ENCODE peak calls at places on chromosomes 4 and X, in ten cellular contexts. One of them, this sample, is unnamed.

GRCh38 chr4:132218406-132218805 is 930.7 kb upstream of the PCDH10 start:
- DNase-seq in esophagus squamous epithelium: no peak
- DNase-seq in heart left ventricle: no peak
- DNase-seq in lower leg skin: no peak
- DNase-seq in H1: no peak
- DNase-seq in A549: no peak
- DNase-seq in body of pancreas: no peak
- DNase-seq in Peyer's patch: no peak
- DNase-seq in ovary: no peak
- DNase-seq in GM12892: no peak
- DNase-seq in this sample: no peak

GRCh38 chrX:48465336-48465933 is 4.6 kb downstream of the SLC38A5 start:
- DNase-seq in GM12892: no peak
- DNase-seq in heart left ventricle: no peak
- DNase-seq in ovary: no peak
- DNase-seq in A549: no peak
- DNase-seq in Peyer's patch: no peak
- DNase-seq in body of pancreas: no peak
- DNase-seq in esophagus squamous epithelium: no peak
- DNase-seq in H1: no peak
- DNase-seq in lower leg skin: no peak
- DNase-seq in this sample: no peak

GRCh38 chrX:41480508-41481260 is 33.5 kb downstream of the NYX start:
- DNase-seq in lower leg skin: no peak
- DNase-seq in Peyer's patch: no peak
- DNase-seq in heart left ventricle: no peak
- DNase-seq in A549: no peak
- DNase-seq in H1: no peak
- DNase-seq in ovary: no peak
- DNase-seq in body of pancreas: no peak
- DNase-seq in GM12892: no peak
- DNase-seq in esophagus squamous epithelium: no peak
- DNase-seq in this sample: no peak

GRCh38 chrX:37888010-37888409 is 40.6 kb upstream of the DYNLT3 start:
- DNase-seq in heart left ventricle: no peak
- DNase-seq in GM12892: no peak
- DNase-seq in A549: no peak
- DNase-seq in esophagus squamous epithelium: no peak
- DNase-seq in lower leg skin: no peak
- DNase-seq in Peyer's patch: no peak
- DNase-seq in ovary: no peak
- DNase-seq in body of pancreas: no peak
- DNase-seq in H1: no peak
- DNase-seq in this sample: no peak

GRCh38 chrX:50456712-50457484 is 13.7 kb downstream of the DGKK start:
- DNase-seq in esophagus squamous epithelium: no peak
- DNase-seq in ovary: no peak
- DNase-seq in body of pancreas: no peak
- DNase-seq in lower leg skin: no peak
- DNase-seq in H1: no peak
- DNase-seq in A549: no peak
- DNase-seq in GM12892: no peak
- DNase-seq in Peyer's patch: no peak
- DNase-seq in heart left ventricle: no peak
- DNase-seq in this sample: no peak

GRCh38 chrX:133657455-133657854 is 242.2 kb upstream of the GPC4 start:
- DNase-seq in heart left ventricle: no peak
- DNase-seq in H1: no peak
- DNase-seq in esophagus squamous epithelium: no peak
- DNase-seq in lower leg skin: no peak
- DNase-seq in ovary: no peak
- DNase-seq in GM12892: no peak
- DNase-seq in Peyer's patch: no peak
- DNase-seq in body of pancreas: peak
- DNase-seq in A549: no peak
- DNase-seq in this sample: no peak

GRCh38 chr4:32847466-32847865 is 2127.3 kb downstream of the PCDH7 start:
- DNase-seq in heart left ventricle: no peak
- DNase-seq in ovary: no peak
- DNase-seq in body of pancreas: no peak
- DNase-seq in esophagus squamous epithelium: no peak
- DNase-seq in Peyer's patch: no peak
- DNase-seq in lower leg skin: no peak
- DNase-seq in A549: no peak
- DNase-seq in H1: no peak
- DNase-seq in GM12892: no peak
- DNase-seq in this sample: no peak

GRCh38 chr4:15162046-15162445 is 159.8 kb downstream of the CPEB2 start:
- DNase-seq in GM12892: no peak
- DNase-seq in Peyer's patch: no peak
- DNase-seq in body of pancreas: no peak
- DNase-seq in A549: no peak
- DNase-seq in heart left ventricle: no peak
- DNase-seq in lower leg skin: no peak
- DNase-seq in ovary: no peak
- DNase-seq in esophagus squamous epithelium: no peak
- DNase-seq in H1: no peak
- DNase-seq in this sample: no peak

GRCh38 chr4:125316781-125317525 is 2.2 kb downstream of the FAT4 start:
- DNase-seq in heart left ventricle: peak
- DNase-seq in lower leg skin: peak
- DNase-seq in Peyer's patch: no peak
- DNase-seq in esophagus squamous epithelium: no peak
- DNase-seq in ovary: peak
- DNase-seq in H1: no peak
- DNase-seq in GM12892: no peak
- DNase-seq in A549: peak
- DNase-seq in body of pancreas: no peak
- DNase-seq in this sample: peak

GRCh38 chr4:106287353-106287969 is 28.5 kb downstream of the TBCK start:
- DNase-seq in GM12892: no peak
- DNase-seq in body of pancreas: peak
- DNase-seq in ovary: no peak
- DNase-seq in heart left ventricle: no peak
- DNase-seq in esophagus squamous epithelium: no peak
- DNase-seq in lower leg skin: no peak
- DNase-seq in Peyer's patch: no peak
- DNase-seq in A549: peak
- DNase-seq in H1: no peak
- DNase-seq in this sample: no peak

GRCh38 chr4:90990298-90990697 is 863.1 kb downstream of the CCSER1 start:
- DNase-seq in heart left ventricle: no peak
- DNase-seq in esophagus squamous epithelium: no peak
- DNase-seq in lower leg skin: no peak
- DNase-seq in H1: no peak
- DNase-seq in GM12892: no peak
- DNase-seq in ovary: no peak
- DNase-seq in Peyer's patch: no peak
- DNase-seq in body of pancreas: no peak
- DNase-seq in A549: no peak
- DNase-seq in this sample: no peak

GRCh38 chrX:18146954-18147353 is 73.7 kb downstream of the BEND2 start:
- DNase-seq in lower leg skin: no peak
- DNase-seq in Peyer's patch: no peak
- DNase-seq in heart left ventricle: no peak
- DNase-seq in body of pancreas: no peak
- DNase-seq in A549: no peak
- DNase-seq in H1: no peak
- DNase-seq in ovary: no peak
- DNase-seq in GM12892: no peak
- DNase-seq in esophagus squamous epithelium: no peak
- DNase-seq in this sample: no peak

GRCh38 chrX:124388562-124388961 is 42.2 kb downstream of the SH2D1A start:
- DNase-seq in esophagus squamous epithelium: no peak
- DNase-seq in GM12892: no peak
- DNase-seq in body of pancreas: peak
- DNase-seq in H1: no peak
- DNase-seq in lower leg skin: no peak
- DNase-seq in Peyer's patch: peak
- DNase-seq in A549: peak
- DNase-seq in heart left ventricle: peak
- DNase-seq in ovary: peak
- DNase-seq in this sample: peak

GRCh38 chrX:106917830-106918500 is 2.2 kb upstream of the CLDN2 start:
- DNase-seq in heart left ventricle: no peak
- DNase-seq in lower leg skin: no peak
- DNase-seq in body of pancreas: peak
- DNase-seq in ovary: no peak
- DNase-seq in A549: peak
- DNase-seq in Peyer's patch: no peak
- DNase-seq in GM12892: no peak
- DNase-seq in H1: no peak
- DNase-seq in esophagus squamous epithelium: no peak
- DNase-seq in this sample: no peak

GRCh38 chr4:35972814-35973213 is 271.5 kb downstream of the ARAP2 start:
- DNase-seq in heart left ventricle: no peak
- DNase-seq in GM12892: no peak
- DNase-seq in lower leg skin: no peak
- DNase-seq in A549: no peak
- DNase-seq in H1: no peak
- DNase-seq in body of pancreas: no peak
- DNase-seq in esophagus squamous epithelium: no peak
- DNase-seq in ovary: no peak
- DNase-seq in Peyer's patch: no peak
- DNase-seq in this sample: no peak

GRCh38 chr4:24871176-24871575 is 41.7 kb downstream of the CCDC149 start:
- DNase-seq in heart left ventricle: no peak
- DNase-seq in H1: no peak
- DNase-seq in esophagus squamous epithelium: no peak
- DNase-seq in Peyer's patch: no peak
- DNase-seq in lower leg skin: no peak
- DNase-seq in body of pancreas: no peak
- DNase-seq in GM12892: no peak
- DNase-seq in A549: no peak
- DNase-seq in ovary: no peak
- DNase-seq in this sample: no peak

GRCh38 chr4:182916483-182917181 is 554 bp downstream of the DCTD start:
- DNase-seq in heart left ventricle: peak
- DNase-seq in body of pancreas: peak
- DNase-seq in lower leg skin: peak
- DNase-seq in H1: no peak
- DNase-seq in Peyer's patch: peak
- DNase-seq in ovary: peak
- DNase-seq in A549: peak
- DNase-seq in GM12892: no peak
- DNase-seq in esophagus squamous epithelium: peak
- DNase-seq in this sample: peak
- TF ChIP-seq POLR2A in heart left ventricle: no peak
- TF ChIP-seq POLR2A in body of pancreas: no peak
- TF ChIP-seq POLR2A in lower leg skin: no peak
- TF ChIP-seq POLR2A in H1: peak
- TF ChIP-seq POLR2A in Peyer's patch: no peak
- TF ChIP-seq POLR2A in ovary: no peak
- TF ChIP-seq POLR2A in A549: no peak
- TF ChIP-seq POLR2A in GM12892: peak
- TF ChIP-seq POLR2A in esophagus squamous epithelium: no peak
- TF ChIP-seq POLR2A in this sample: no peak

DNA sequence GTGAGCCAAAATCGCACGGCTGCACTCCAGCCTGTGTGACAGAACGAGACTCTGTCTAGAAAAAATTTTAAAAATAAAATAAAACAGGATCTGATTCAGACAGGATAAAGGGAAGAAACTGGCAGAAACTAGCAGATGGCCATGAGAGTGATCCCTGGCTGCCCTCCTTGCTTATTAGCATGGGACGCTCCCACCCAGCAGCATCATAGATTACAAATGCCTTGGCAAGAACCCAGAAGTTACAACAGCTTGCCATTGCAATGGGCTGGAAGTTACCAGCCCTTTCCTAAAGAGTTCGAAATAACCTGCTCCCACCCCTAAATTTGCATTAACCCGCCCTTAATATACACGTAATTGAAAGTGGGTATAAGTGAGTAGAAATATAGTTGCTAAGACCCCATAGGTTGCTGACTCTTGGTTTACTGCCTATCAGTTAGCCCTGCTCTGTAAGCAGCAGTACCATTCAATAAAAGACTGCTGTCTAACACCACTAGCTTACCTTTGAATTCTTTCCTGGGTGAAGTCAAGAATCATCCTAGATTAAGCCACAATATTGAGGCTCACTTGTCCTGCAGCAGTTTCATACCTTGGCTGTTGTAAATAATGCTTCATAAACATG is 9.1 kb upstream of the XAGE2 start:
- DNase-seq in ovary: no peak
- DNase-seq in GM12892: no peak
- DNase-seq in H1: no peak
- DNase-seq in heart left ventricle: no peak
- DNase-seq in body of pancreas: no peak
- DNase-seq in lower leg skin: no peak
- DNase-seq in Peyer's patch: no peak
- DNase-seq in esophagus squamous epithelium: no peak
- DNase-seq in A549: no peak
- DNase-seq in this sample: no peak
- TF ChIP-seq POLR2A in ovary: no peak
- TF ChIP-seq POLR2A in GM12892: no peak
- TF ChIP-seq POLR2A in H1: no peak
- TF ChIP-seq POLR2A in heart left ventricle: no peak
- TF ChIP-seq POLR2A in body of pancreas: no peak
- TF ChIP-seq POLR2A in lower leg skin: no peak
- TF ChIP-seq POLR2A in Peyer's patch: no peak
- TF ChIP-seq POLR2A in esophagus squamous epithelium: no peak
- TF ChIP-seq POLR2A in A549: no peak
- TF ChIP-seq POLR2A in this sample: no peak

DNA sequence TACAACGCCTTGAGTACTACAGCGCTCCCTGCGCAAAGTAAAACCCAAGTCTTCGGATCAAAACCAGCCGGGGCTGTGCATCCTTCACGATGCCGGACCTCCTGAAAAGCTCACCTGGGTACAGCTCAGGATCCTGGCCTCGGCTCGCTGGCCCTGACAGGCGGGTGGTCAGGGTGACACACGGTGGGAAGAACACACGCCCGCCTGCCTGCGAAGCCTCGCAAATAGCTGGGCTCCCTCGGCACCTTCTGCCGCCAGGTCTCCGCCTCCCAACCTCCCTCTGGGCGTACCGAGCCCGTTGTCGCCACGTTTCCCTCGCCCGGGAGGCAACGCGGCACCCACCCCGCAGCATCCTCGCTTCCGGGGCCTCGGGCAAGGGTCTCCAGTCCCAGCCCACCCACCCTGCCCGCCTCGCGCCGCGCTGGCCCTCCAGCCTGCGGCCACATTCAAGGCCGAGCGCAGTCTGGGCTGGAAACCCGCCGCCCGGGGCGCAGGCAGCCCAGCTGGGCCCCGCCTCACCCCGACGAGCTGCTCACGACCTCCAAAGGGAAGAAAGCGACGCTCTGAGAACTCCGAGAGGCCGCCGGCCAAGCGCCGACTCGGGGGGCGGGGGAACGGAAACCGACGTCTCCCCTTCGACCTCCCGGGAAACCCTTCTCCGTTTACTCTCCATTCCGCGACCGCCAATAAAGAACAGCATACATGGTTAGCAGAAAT is 542 bp downstream of the PPM1K start:
- DNase-seq in Peyer's patch: peak
- DNase-seq in lower leg skin: peak
- DNase-seq in GM12892: peak
- DNase-seq in H1: no peak
- DNase-seq in A549: peak
- DNase-seq in heart left ventricle: peak
- DNase-seq in body of pancreas: peak
- DNase-seq in ovary: peak
- DNase-seq in esophagus squamous epithelium: peak
- DNase-seq in this sample: peak
- TF ChIP-seq POLR2A in Peyer's patch: no peak
- TF ChIP-seq POLR2A in lower leg skin: no peak
- TF ChIP-seq POLR2A in GM12892: no peak
- TF ChIP-seq POLR2A in H1: peak
- TF ChIP-seq POLR2A in A549: no peak
- TF ChIP-seq POLR2A in heart left ventricle: peak
- TF ChIP-seq POLR2A in body of pancreas: peak
- TF ChIP-seq POLR2A in ovary: peak
- TF ChIP-seq POLR2A in esophagus squamous epithelium: no peak
- TF ChIP-seq POLR2A in this sample: peak

GRCh38 chr4:173371292-173372192 is 788 bp downstream of the SAP30 start:
- DNase-seq in body of pancreas: peak
- DNase-seq in lower leg skin: peak
- DNase-seq in ovary: peak
- DNase-seq in esophagus squamous epithelium: no peak
- DNase-seq in A549: peak
- DNase-seq in H1: no peak
- DNase-seq in heart left ventricle: peak
- DNase-seq in GM12892: peak
- DNase-seq in Peyer's patch: peak
- DNase-seq in this sample: peak
- TF ChIP-seq POLR2A in body of pancreas: no peak
- TF ChIP-seq POLR2A in lower leg skin: no peak
- TF ChIP-seq POLR2A in ovary: no peak
- TF ChIP-seq POLR2A in esophagus squamous epithelium: no peak
- TF ChIP-seq POLR2A in A549: no peak
- TF ChIP-seq POLR2A in H1: peak
- TF ChIP-seq POLR2A in heart left ventricle: no peak
- TF ChIP-seq POLR2A in GM12892: no peak
- TF ChIP-seq POLR2A in Peyer's patch: no peak
- TF ChIP-seq POLR2A in this sample: peak

This sample was measured in uterus.